ENCODE peak calls at places on chromosomes 13 and 19, in eight cellular contexts. Q is AG09319, B is uterus, P is neural progenitor cell, A is omental fat pad, M is kidney epithelial cell, K is progenitor cell of endocrine pancreas, G is breast epithelium. D is an unnamed sample.

GRCh38 chr13:94112731-94113130 is 366.8 kb downstream of the DCT start:
- DNase-seq in G (no peak), B (no peak), Q (no peak), A (no peak), K (no peak), P (no peak), M (no peak), D (no peak)

GRCh38 chr13:29760561-29760960 is 89.9 kb downstream of the UBL3 start:
- DNase-seq in K (no peak), M (no peak), G (no peak), P (no peak), A (no peak), B (no peak), Q (no peak), D (no peak)

GRCh38 chr13:50401721-50402510 is 386.7 kb downstream of the KCNRG start:
- DNase-seq in G (no peak), P (no peak), Q (no peak), B (no peak), K (no peak), M (no peak), A (no peak), D (no peak)

GRCh38 chr19:48713041-48713863 is 6.3 kb downstream of the MAMSTR start:
- DNase-seq in M (no peak), Q (no peak), G (no peak), P (peak), A (no peak), B (no peak), K (no peak), D (no peak)

GRCh38 chr19:51627491-51628138 is 2.6 kb downstream of the SIGLEC5 start:
- DNase-seq in Q (no peak), G (no peak), P (no peak), M (no peak), A (no peak), B (no peak), K (no peak), D (no peak)

GRCh38 chr13:104953588-104953987 is 1581.9 kb downstream of the EFNB2 start:
- DNase-seq in A (no peak), P (no peak), G (no peak), K (no peak), Q (no peak), M (no peak), B (no peak), D (no peak)

GRCh38 chr13:80712026-80712425 is 371.1 kb upstream of the SPRY2 start:
- DNase-seq in P (no peak), G (no peak), M (no peak), A (no peak), B (no peak), K (no peak), Q (no peak), D (no peak)

GRCh38 chr19:11261902-11262839 is at the start of gene DOCK6:
- DNase-seq in Q (no peak), B (peak), K (peak), P (peak), A (no peak), G (no peak), M (no peak), D (peak)

GRCh38 chr19:10699650-10700335 is 1.4 kb upstream of the QTRT1 start:
- DNase-seq in A (peak), G (no peak), Q (no peak), P (peak), B (no peak), M (no peak), K (no peak), D (peak)

GRCh38 chr19:42098781-42099180 is 22.8 kb downstream of the ZNF574 start:
- DNase-seq in G (no peak), M (no peak), P (no peak), Q (no peak), K (no peak), A (no peak), B (no peak), D (no peak)

GRCh38 chr19:23547156-23547555 is 139.9 kb downstream of the ZNF675 start:
- DNase-seq in P (no peak), M (no peak), Q (no peak), G (no peak), K (no peak), A (no peak), B (no peak), D (no peak)

GRCh38 chr13:95023405-95023804 is 277.8 kb downstream of the ABCC4 start:
- DNase-seq in K (no peak), Q (no peak), A (no peak), G (no peak), P (no peak), M (peak), B (no peak), D (no peak)

GRCh38 chr19:33339016-33339749 is 34.3 kb upstream of the CEBPG start:
- DNase-seq in P (no peak), M (no peak), K (no peak), G (no peak), B (no peak), Q (no peak), A (no peak), D (no peak)

GRCh38 chr13:55816976-55817601 is 1323.6 kb upstream of the PRR20A start:
- DNase-seq in P (no peak), G (no peak), M (no peak), Q (no peak), K (no peak), B (no peak), A (no peak), D (no peak)

GRCh38 chr13:32426191-32426980 is 1.5 kb downstream of the N4BP2L1 start:
- DNase-seq in A (no peak), M (no peak), G (no peak), Q (no peak), P (no peak), K (no peak), B (no peak), D (peak)

GRCh38 chr19:49896863-49897621 is at the start of gene IL4I1:
- DNase-seq in P (no peak), A (no peak), G (no peak), B (no peak), K (no peak), M (peak), Q (no peak), D (peak)

GRCh38 chr19:38653028-38653571 is 5.7 kb downstream of the ACTN4 start:
- DNase-seq in M (no peak), A (no peak), P (no peak), K (no peak), B (no peak), Q (no peak), G (no peak), D (no peak)

GRCh38 chr13:49627831-49628652 is at the start of gene ARL11:
- DNase-seq in G (peak), K (no peak), B (no peak), Q (no peak), P (peak), M (no peak), A (no peak), D (peak)

GRCh38 chr19:48867922-48868195 is 558 bp downstream of the PLEKHA4 start:
- DNase-seq in A (no peak), Q (no peak), K (no peak), B (no peak), G (no peak), P (peak), M (no peak), D (no peak)

GRCh38 chr19:6425732-6426686 is 1.4 kb upstream of the KHSRP start:
- DNase-seq in G (no peak), K (no peak), M (no peak), Q (no peak), P (no peak), A (no peak), B (peak), D (no peak)
- TF ChIP-seq CTCF in G (no peak), K (no peak), M (no peak), Q (no peak), P (peak), A (no peak), B (no peak), D (peak)

DNA sequence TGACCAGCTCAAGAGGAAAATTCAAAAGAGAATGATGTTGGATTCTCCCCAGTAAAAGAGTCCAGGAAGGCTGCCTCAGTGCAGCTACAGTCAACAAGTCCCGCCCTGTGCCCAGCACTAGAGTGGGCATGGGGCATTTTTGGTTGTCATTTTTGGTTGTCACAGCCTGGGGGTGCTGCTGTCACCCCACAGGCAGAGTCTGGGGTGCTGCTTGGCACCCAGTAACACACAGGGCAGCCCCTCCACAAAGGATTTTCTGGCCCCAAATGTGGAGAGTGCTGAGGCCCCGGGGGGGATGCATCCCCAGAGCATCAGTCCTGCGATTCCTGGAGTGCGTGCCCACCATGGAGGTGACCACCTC is 28.2 kb upstream of the TMEM255B start:
- DNase-seq in G (no peak), P (no peak), M (no peak), Q (no peak), B (no peak), K (no peak), A (no peak), D (no peak)
- TF ChIP-seq CTCF in G (no peak), P (peak), M (no peak), Q (no peak), B (no peak), K (no peak), A (no peak), D (peak)

DNA sequence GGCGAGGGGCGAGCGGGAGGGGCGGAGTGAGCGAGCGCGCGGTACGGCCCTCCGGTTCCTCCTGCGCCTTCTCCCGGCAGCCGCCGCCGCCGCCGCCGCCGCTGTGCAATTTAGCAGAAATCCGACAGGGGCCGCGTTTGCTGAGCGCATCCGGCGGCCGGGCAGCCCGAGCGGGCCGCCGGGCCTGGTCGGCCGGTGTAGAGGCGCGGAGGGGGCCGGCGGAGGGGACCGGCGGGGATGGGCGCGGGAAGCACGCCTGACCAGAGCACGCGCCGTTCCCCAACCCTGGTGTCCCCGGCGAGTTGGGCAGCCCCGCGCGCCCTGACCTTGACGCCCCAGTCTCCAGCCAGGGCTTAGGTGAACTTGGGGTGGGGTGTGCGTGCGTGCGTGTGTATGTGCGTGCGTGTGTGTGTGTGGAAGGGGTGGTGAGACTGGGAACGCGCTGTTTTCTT is 144.5 kb upstream of the ZNF536 start:
- DNase-seq in M (no peak), B (peak), A (no peak), G (peak), Q (no peak), P (peak), K (peak), D (peak)
- TF ChIP-seq CTCF in M (peak), B (no peak), A (no peak), G (no peak), Q (peak), P (peak), K (peak), D (peak)

GRCh38 chr19:46721269-46722003 is 4.5 kb upstream of the PRKD2 start:
- DNase-seq in K (no peak), G (no peak), M (no peak), Q (no peak), B (no peak), A (no peak), P (peak), D (no peak)
- TF ChIP-seq CTCF in K (peak), G (no peak), M (peak), Q (no peak), B (no peak), A (no peak), P (peak), D (no peak)

GRCh38 chr19:3708207-3708931 is at the start of gene TJP3:
- DNase-seq in G (peak), K (no peak), B (no peak), M (no peak), Q (no peak), P (no peak), A (no peak), D (no peak)
- TF ChIP-seq CTCF in G (no peak), K (no peak), B (no peak), M (no peak), Q (no peak), P (no peak), A (no peak), D (no peak)

GRCh38 chr13:74153316-74153715 is 19.1 kb upstream of the KLF12 start:
- DNase-seq in A (no peak), B (no peak), Q (no peak), M (no peak), P (no peak), G (no peak), K (no peak), D (no peak)
- TF ChIP-seq CTCF in A (no peak), B (no peak), Q (no peak), M (no peak), P (no peak), G (no peak), K (no peak), D (no peak)

GRCh38 chr13:110885966-110886365 is 28.9 kb downstream of the ANKRD10 start:
- DNase-seq in K (no peak), G (no peak), M (no peak), B (no peak), Q (no peak), P (peak), A (no peak), D (no peak)
- TF ChIP-seq CTCF in K (peak), G (no peak), M (no peak), B (no peak), Q (no peak), P (peak), A (no peak), D (no peak)